ENCODE peak calls at places on chromosomes 13 and 19, in seven cellular contexts. N is IMR-90, Y is H1, C is H9, K is trophoblast cell, J is mesenchymal stem cell, V is neuronal stem cell. F is an unnamed sample.

GRCh38 chr13:59527500-59527899 is 636.2 kb downstream of the DIAPH3 start:
- DNase-seq in N (no peak), Y (no peak), C (no peak), K (no peak), J (no peak), V (no peak), F (no peak)

GRCh38 chr13:103140001-103140671 is 73.9 kb upstream of the SLC10A2 start:
- DNase-seq in N (no peak), Y (no peak), C (peak; percentile 37), K (peak; percentile 41), J (peak; percentile 2), V (no peak), F (peak; percentile 72)

GRCh38 chr13:26019241-26019640 is 32.6 kb downstream of the SHISA2 start:
- DNase-seq in N (no peak), Y (no peak), C (no peak), K (no peak), J (no peak), V (no peak), F (no peak)

GRCh38 chr13:89029062-89029461 is 1357.9 kb downstream of the SLITRK5 start:
- DNase-seq in N (no peak), Y (no peak), C (no peak), K (no peak), J (no peak), V (no peak), F (no peak)

GRCh38 chr13:66675620-66676019 is 554.5 kb downstream of the PCDH9 start:
- DNase-seq in N (no peak), Y (no peak), C (no peak), K (no peak), J (no peak), V (no peak), F (no peak)

GRCh38 chr19:677601-678380 is 1.6 kb downstream of the FSTL3 start:
- DNase-seq in N (no peak), Y (no peak), C (no peak), K (peak; percentile 65), J (peak; percentile 64), V (no peak), F (no peak)

GRCh38 chr13:84686973-84687372 is 804.7 kb upstream of the SLITRK1 start:
- DNase-seq in N (no peak), Y (no peak), C (no peak), K (no peak), J (no peak), V (no peak), F (no peak)

GRCh38 chr13:113730145-113730750 is 28.8 kb upstream of the TMEM255B start:
- DNase-seq in N (no peak), Y (no peak), C (no peak), K (no peak), J (no peak), V (no peak), F (no peak)

GRCh38 chr19:1648926-1649541 is 3.4 kb downstream of the TCF3 start:
- DNase-seq in N (no peak), Y (no peak), C (no peak), K (peak; percentile 8), J (no peak), V (no peak), F (no peak)

GRCh38 chr19:51621178-51621577 is 9.0 kb downstream of the SIGLEC5 start:
- DNase-seq in N (no peak), Y (no peak), C (no peak), K (no peak), J (no peak), V (no peak), F (no peak)

GRCh38 chr13:79997244-79997643 is 343.7 kb downstream of the SPRY2 start:
- DNase-seq in N (peak; percentile 15), Y (no peak), C (no peak), K (no peak), J (peak; percentile 51), V (no peak), F (no peak)

GRCh38 chr13:24196593-24197197 is 36.2 kb downstream of the SPATA13 start:
- DNase-seq in N (no peak), Y (no peak), C (no peak), K (no peak), J (no peak), V (no peak), F (no peak)

GRCh38 chr13:25085125-25085742 is 10.7 kb upstream of the PABPC3 start:
- DNase-seq in N (peak; percentile 26), Y (no peak), C (peak; percentile 54), K (peak; percentile 67), J (peak; percentile 29), V (peak; percentile 17), F (peak; percentile 70)

DNA sequence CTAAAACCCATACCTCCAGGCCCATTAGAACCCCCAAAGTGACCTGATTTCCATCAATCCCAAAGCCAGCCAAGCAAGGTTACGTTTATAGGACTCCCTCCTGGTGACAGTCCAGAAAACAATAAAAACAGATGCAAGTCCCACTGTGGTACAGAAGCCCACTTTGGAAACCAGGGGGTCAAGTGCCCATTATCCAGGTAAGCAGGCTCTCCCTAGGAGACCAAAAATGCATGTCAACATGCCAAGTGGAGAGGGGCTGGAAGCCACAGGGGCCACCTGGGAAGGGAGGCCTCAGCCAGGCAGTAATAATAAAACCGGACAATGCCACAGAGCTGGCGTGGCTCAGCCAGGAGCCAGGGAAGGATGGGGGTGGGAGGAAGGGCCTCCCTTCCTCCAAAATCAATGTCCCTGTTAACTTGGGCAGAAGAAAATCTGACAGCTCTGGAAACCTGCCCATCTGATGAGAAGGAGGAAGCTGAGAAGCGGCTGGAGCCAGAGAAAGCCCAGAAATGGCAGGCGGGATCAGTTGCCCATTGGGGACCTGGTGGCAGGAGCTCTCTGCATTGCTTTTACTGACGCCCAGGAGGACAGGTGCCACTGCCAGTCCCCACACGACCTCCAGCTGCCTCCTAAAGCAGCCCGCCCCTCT is 160.4 kb downstream of the ZIC5 start:
- DNase-seq in N (no peak), Y (no peak), C (no peak), K (no peak), J (no peak), V (no peak), F (no peak)
- H2BK120ac ChIP-seq in N (no peak overlapping the region), Y (no peak overlapping the region), C (no peak overlapping the region), K (no peak overlapping the region), J (no peak overlapping the region), V (no peak overlapping the region), F (no peak overlapping the region)

GRCh38 chr13:29849071-29849541 is 1.3 kb downstream of the UBL3 start:
- DNase-seq in N (peak; percentile 22), Y (no peak), C (no peak), K (peak; percentile 55), J (peak; percentile 62), V (no peak), F (peak; percentile 46)
- H3K27ac ChIP-seq in N (peak overlapping the region; percentile 64), Y (no peak overlapping the region), C (no peak overlapping the region), K (peak overlapping the region; percentile 100), J (peak overlapping the region; percentile 16), V (no peak overlapping the region), F (no peak overlapping the region)

DNA sequence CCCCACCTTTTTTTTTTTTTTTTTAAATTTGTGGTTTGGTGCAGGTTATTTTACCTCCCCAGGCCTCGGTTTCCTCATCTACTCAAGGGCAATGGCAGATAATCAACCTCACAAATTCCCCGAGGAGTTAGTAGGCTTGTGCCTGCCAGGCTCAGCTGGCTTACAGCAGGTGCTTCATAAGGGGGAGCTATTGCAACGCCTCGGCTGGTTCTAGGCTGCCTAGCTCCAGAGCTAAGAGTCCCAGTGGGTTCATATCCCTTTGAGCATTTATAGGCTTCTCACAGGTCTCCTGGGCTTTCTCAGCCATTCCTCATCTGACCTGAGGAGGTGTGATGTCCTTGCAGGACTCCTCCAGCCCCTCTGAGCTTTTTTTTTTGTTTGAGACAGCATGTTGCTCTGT is 10.6 kb downstream of the BCKDHA start:
- DNase-seq in N (no peak), Y (no peak), C (peak; percentile 45), K (no peak), J (no peak), V (no peak), F (peak; percentile 59)
- H3K18ac ChIP-seq in N (no peak overlapping the region), Y (no peak overlapping the region), C (no peak overlapping the region), K (no peak overlapping the region), J (no peak overlapping the region), V (no peak overlapping the region), F (no peak overlapping the region)

GRCh38 chr19:43450545-43450997 is 14.8 kb downstream of the LYPD3 start:
- DNase-seq in N (peak; percentile 79), Y (no peak), C (no peak), K (no peak), J (peak; percentile 36), V (no peak), F (no peak)

GRCh38 chr19:43447655-43448054 is 17.8 kb downstream of the LYPD3 start:
- DNase-seq in N (no peak), Y (no peak), C (no peak), K (no peak), J (no peak), V (no peak), F (no peak)

GRCh38 chr19:43457809-43458208 is 7.6 kb downstream of the LYPD3 start:
- DNase-seq in N (no peak), Y (no peak), C (no peak), K (no peak), J (no peak), V (no peak), F (no peak)

GRCh38 chr19:43455321-43456113 is 9.9 kb downstream of the LYPD3 start:
- DNase-seq in N (no peak), Y (no peak), C (no peak), K (peak; percentile 56), J (no peak), V (no peak), F (no peak)

GRCh38 chr19:43452517-43453045 is 12.8 kb downstream of the LYPD3 start:
- DNase-seq in N (no peak), Y (no peak), C (no peak), K (peak; percentile 60), J (no peak), V (no peak), F (no peak)
- H2BK120ac ChIP-seq in N (no peak overlapping the region), Y (no peak overlapping the region), C (no peak overlapping the region), K (no peak overlapping the region), J (no peak overlapping the region), V (no peak overlapping the region), F (no peak overlapping the region)

GRCh38 chr19:44988896-44989563 is 12.2 kb upstream of the RELB start:
- DNase-seq in N (peak; percentile 62), Y (no peak), C (peak; percentile 79), K (peak; percentile 69), J (peak; percentile 73), V (peak; percentile 21), F (peak; percentile 66)

GRCh38 chr19:44992336-44993163 is 8.7 kb upstream of the RELB start:
- DNase-seq in N (no peak), Y (no peak), C (no peak), K (no peak), J (no peak), V (no peak), F (no peak)

GRCh38 chr19:44990966-44991365 is 10.3 kb upstream of the RELB start:
- DNase-seq in N (no peak), Y (no peak), C (no peak), K (no peak), J (no peak), V (no peak), F (no peak)

GRCh38 chr19:44993526-44993925 is 7.7 kb upstream of the RELB start:
- DNase-seq in N (no peak), Y (no peak), C (no peak), K (no peak), J (no peak), V (no peak), F (no peak)

GRCh38 chr19:44990459-44990858 is 10.8 kb upstream of the RELB start:
- DNase-seq in N (no peak), Y (no peak), C (no peak), K (no peak), J (no peak), V (no peak), F (no peak)
- H3K27ac ChIP-seq in N (no peak overlapping the region), Y (no peak overlapping the region), C (no peak overlapping the region), K (no peak overlapping the region), J (no peak overlapping the region), V (no peak overlapping the region), F (no peak overlapping the region)